ENCODE peak calls at places on chromosomes 3 and 15, in nine cellular contexts. C is neural crest cell, F is sigmoid colon, Y is left lung, M is prostate gland, J is mesothelial cell of epicardium, Z is AG09309, P is heart left ventricle, W is fibroblast of mammary gland. B is an unnamed sample.

GRCh38 chr15:56798639-56799038 is 65.3 kb upstream of the ZNF280D start:
- DNase-seq in C (no peak), F (no peak), W (peak), M (no peak), Z (no peak), Y (peak), J (no peak), P (peak), B (no peak)

GRCh38 chr3:58564456-58565160 is 12.6 kb downstream of the FAM107A start:
- DNase-seq in F (no peak), Y (no peak), Z (peak), M (no peak), C (no peak), J (no peak), W (peak), P (no peak), B (peak)

GRCh38 chr3:123026551-123027291 is 842 bp downstream of the SEMA5B start:
- DNase-seq in Z (no peak), W (no peak), J (no peak), Y (peak), P (peak), C (peak), M (no peak), F (peak), B (no peak)

GRCh38 chr15:92091155-92091734 is 237.7 kb downstream of the SLCO3A1 start:
- DNase-seq in M (peak), P (no peak), Y (peak), C (peak), W (peak), F (no peak), J (peak), Z (no peak), B (no peak)

GRCh38 chr3:184874709-184875644 is 63.0 kb downstream of the VPS8 start:
- DNase-seq in Z (no peak), W (peak), J (no peak), F (no peak), C (peak), Y (no peak), M (no peak), P (no peak), B (peak)

GRCh38 chr15:99437315-99438221 is 128.2 kb upstream of the MEF2A start:
- DNase-seq in Z (no peak), J (no peak), F (peak), M (peak), P (peak), C (no peak), W (no peak), Y (no peak), B (no peak)

GRCh38 chr3:151443583-151443982 is 17.3 kb downstream of the IGSF10 start:
- DNase-seq in W (no peak), P (no peak), J (no peak), M (no peak), C (no peak), Z (no peak), F (no peak), Y (no peak), B (no peak)

GRCh38 chr3:116815321-116815720 is 105.7 kb downstream of the TUSC7 start:
- DNase-seq in Z (no peak), W (no peak), F (no peak), Y (no peak), P (no peak), J (no peak), M (no peak), C (no peak), B (no peak)

GRCh38 chr3:41581700-41582099 is 380.2 kb downstream of the ULK4 start:
- DNase-seq in M (no peak), C (no peak), P (no peak), Y (no peak), F (no peak), Z (no peak), W (no peak), J (no peak), B (no peak)

GRCh38 chr3:138902166-138902565 is 44.8 kb downstream of the FOXL2 start:
- DNase-seq in M (no peak), Z (no peak), W (no peak), J (no peak), P (no peak), F (no peak), Y (no peak), C (no peak), B (no peak)

GRCh38 chr15:52349062-52349700 is 53.6 kb upstream of the MYO5C start:
- DNase-seq in C (no peak), M (no peak), P (no peak), Z (no peak), J (no peak), W (no peak), Y (no peak), F (no peak), B (peak)

GRCh38 chr3:44762170-44762677 is 630 bp downstream of the KIF15 start:
- DNase-seq in M (no peak), Y (no peak), Z (no peak), F (no peak), W (peak), J (no peak), P (no peak), C (no peak), B (peak)

GRCh38 chr15:92666780-92667179 is 11.2 kb upstream of the FAM174B start:
- DNase-seq in Z (no peak), J (no peak), Y (no peak), M (no peak), W (peak), P (peak), C (no peak), F (peak), B (no peak)

GRCh38 chr3:149968216-149968615 is 2.5 kb downstream of the PFN2 start:
- DNase-seq in C (no peak), P (no peak), M (no peak), F (no peak), W (peak), J (no peak), Y (no peak), Z (no peak), B (no peak)

GRCh38 chr15:67085818-67086649 is 20.6 kb downstream of the SMAD3 start:
- DNase-seq in M (no peak), W (peak), Y (no peak), F (no peak), J (no peak), C (no peak), P (no peak), Z (peak), B (peak)

GRCh38 chr3:36060950-36061349 is 319.4 kb upstream of the STAC start:
- DNase-seq in W (no peak), J (no peak), C (no peak), P (no peak), Y (no peak), Z (no peak), F (no peak), M (no peak), B (no peak)

GRCh38 chr15:79179108-79179561 is 88.6 kb upstream of the RASGRF1 start:
- DNase-seq in C (no peak), Y (no peak), J (no peak), M (peak), W (peak), F (no peak), P (no peak), Z (no peak), B (no peak)

GRCh38 chr3:48240000-48240710 is 749 bp upstream of the ZNF589 start:
- DNase-seq in W (no peak), P (no peak), F (peak), M (no peak), Z (no peak), C (peak), Y (no peak), J (no peak), B (no peak)

GRCh38 chr3:8621872-8622271 is 22.7 kb downstream of the SSUH2 start:
- DNase-seq in Z (peak), F (peak), C (no peak), J (no peak), W (peak), Y (no peak), M (no peak), P (no peak), B (peak)

GRCh38 chr3:78668302-78668701 is 1099.5 kb downstream of the ROBO1 start:
- DNase-seq in Z (no peak), W (no peak), J (no peak), F (no peak), M (no peak), Y (no peak), P (no peak), C (no peak), B (no peak)

GRCh38 chr3:43211681-43212080 is 74.7 kb upstream of the SNRK start:
- DNase-seq in P (no peak), Z (no peak), Y (no peak), J (no peak), W (no peak), C (no peak), M (no peak), F (no peak), B (no peak)

GRCh38 chr15:101694261-101694660 is 30.0 kb downstream of the TARS3 start:
- DNase-seq in P (no peak), Z (no peak), J (no peak), C (no peak), M (no peak), Y (no peak), W (no peak), F (no peak), B (no peak)

GRCh38 chr3:22795917-22796316 is 407.2 kb upstream of the UBE2E2 start:
- DNase-seq in J (no peak), P (no peak), Z (no peak), C (no peak), M (no peak), W (peak), Y (no peak), F (no peak), B (no peak)

GRCh38 chr3:13707456-13707855 is 158.5 kb downstream of the FBLN2 start:
- DNase-seq in Y (no peak), W (no peak), J (peak), P (no peak), Z (no peak), C (no peak), M (no peak), F (peak), B (no peak)

GRCh38 chr3:108088697-108089096 is 2.1 kb downstream of the CD47 start:
- DNase-seq in C (no peak), F (no peak), M (no peak), Z (no peak), J (no peak), W (peak), P (no peak), Y (no peak), B (no peak)

GRCh38 chr15:68586274-68586961 is 7.6 kb downstream of the CORO2B start:
- DNase-seq in Y (no peak), M (no peak), P (no peak), F (no peak), J (no peak), W (peak), Z (peak), C (no peak), B (peak)

GRCh38 chr15:70286110-70286806 is 188.5 kb upstream of the TLE3 start:
- DNase-seq in F (no peak), J (no peak), Z (no peak), W (no peak), Y (no peak), C (no peak), P (no peak), M (no peak), B (no peak)

GRCh38 chr3:45933586-45933985 is 9.7 kb upstream of the CXCR6 start:
- DNase-seq in F (no peak), Z (no peak), M (no peak), J (no peak), P (no peak), C (no peak), Y (no peak), W (no peak), B (no peak)

GRCh38 chr3:45927881-45928280 is 15.4 kb upstream of the CXCR6 start:
- DNase-seq in W (peak), C (no peak), P (no peak), Y (no peak), M (no peak), J (no peak), Z (peak), F (no peak), B (peak)

GRCh38 chr3:45931476-45931875 is 11.8 kb upstream of the CXCR6 start:
- DNase-seq in Y (no peak), P (no peak), Z (no peak), M (no peak), C (no peak), W (no peak), J (no peak), F (no peak), B (no peak)

GRCh38 chr3:45932112-45932511 is 11.2 kb upstream of the CXCR6 start:
- DNase-seq in F (peak), P (no peak), W (no peak), Y (no peak), C (no peak), M (no peak), Z (no peak), J (no peak), B (no peak)

DNA sequence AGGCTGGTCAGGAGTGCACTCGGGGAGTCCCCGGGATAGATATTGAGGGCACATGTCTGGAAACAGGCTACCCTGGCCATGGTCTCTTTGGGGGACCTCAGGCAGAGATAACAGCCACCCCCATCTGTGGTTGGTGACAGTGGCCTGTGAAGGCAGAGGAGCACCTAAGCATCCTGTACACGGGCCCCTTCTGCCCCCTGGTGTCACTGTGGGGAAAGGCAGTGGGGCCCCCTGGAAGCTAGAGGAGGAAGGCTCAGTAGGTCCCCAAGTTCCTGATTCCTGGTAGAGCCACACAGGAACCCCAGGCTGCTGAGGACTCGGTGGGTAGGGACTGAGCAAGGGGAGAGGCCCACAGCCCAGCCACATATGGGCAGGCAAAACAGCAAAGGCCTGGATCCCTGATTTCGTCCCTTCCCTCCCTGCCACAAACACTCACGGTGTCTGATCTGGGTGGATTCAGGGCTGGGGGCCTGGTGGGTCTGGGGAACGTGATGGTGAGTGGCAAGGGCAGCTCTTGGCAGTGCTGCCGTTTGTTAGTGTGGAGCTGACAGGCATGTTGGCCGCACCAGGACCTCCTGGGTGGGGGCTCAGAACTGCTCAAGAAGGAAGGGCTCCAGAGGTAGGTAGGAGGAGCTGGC is 14.1 kb upstream of the CXCR6 start:
- DNase-seq in W (peak), C (peak), Z (no peak), P (no peak), F (peak), Y (no peak), J (no peak), M (no peak), B (peak)
- TF ChIP-seq CTCF in W (peak), C (peak), Z (peak), P (peak), F (peak), Y (peak), J (peak), M (peak), B (peak)

DNA sequence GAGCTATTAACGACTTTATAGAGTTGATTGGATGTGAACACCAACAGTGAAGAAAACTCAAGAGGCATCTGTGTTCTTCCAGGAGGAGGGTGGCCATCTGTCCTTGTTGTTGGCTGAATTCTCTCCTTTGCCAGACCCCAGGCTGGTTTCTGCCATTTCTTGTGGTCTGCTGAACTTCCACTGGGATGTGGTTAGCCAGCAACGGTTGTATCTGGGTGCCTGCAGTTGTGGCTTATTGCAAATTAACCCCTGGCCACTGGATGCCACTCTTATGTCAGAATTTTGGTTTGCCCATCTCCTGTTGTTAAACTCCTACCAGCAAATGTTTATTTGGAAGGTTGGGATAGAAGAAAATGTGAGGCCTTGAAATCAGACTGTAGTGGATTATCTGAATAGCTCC is 163.6 kb upstream of the TBC1D5 start:
- DNase-seq in F (no peak), Z (no peak), Y (no peak), C (no peak), P (no peak), J (no peak), W (no peak), M (no peak), B (no peak)
- TF ChIP-seq CTCF in F (no peak), Z (no peak), Y (no peak), C (no peak), P (no peak), J (no peak), W (no peak), M (no peak), B (no peak)

DNA sequence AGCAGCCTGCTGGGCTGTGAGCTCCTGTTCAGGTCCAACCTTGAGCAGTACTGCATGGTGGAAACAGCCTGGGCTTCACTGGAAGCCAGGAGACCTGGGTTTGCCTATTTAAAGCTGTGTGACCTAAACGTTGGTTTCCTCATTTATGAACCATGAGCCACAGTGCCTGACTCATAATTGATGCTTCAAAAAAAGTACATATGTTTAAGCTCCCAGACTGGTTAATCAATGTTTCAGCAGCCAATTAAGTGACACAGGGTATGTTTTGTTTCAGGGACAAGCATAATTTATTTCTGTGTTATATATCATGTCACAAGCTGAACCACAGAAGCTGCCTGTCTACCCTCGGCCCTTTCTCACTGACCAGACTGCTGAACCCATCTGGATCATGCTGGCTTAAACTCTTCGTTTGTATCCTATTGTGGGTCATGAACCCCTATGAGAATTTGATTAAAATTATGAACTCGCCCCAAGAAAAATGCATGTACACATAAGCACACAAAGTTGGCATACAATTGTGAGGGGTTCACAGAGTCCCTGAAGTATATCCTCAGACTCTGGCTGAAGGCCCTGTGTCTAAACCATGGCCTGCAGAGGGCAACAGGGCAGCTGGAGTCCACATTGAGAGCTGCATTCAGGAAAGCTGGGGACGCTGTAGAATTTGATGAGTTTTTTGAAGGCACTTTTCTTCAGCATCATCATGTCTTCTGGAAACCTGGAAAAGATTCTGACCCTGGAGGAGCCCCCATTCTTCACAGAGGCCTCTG is 23.7 kb downstream of the HDC start:
- DNase-seq in C (no peak), M (no peak), W (peak), Y (no peak), Z (no peak), J (no peak), P (no peak), F (no peak), B (peak)
- TF ChIP-seq CTCF in C (no peak), M (no peak), W (no peak), Y (no peak), Z (no peak), J (no peak), P (no peak), F (no peak), B (peak)

DNA sequence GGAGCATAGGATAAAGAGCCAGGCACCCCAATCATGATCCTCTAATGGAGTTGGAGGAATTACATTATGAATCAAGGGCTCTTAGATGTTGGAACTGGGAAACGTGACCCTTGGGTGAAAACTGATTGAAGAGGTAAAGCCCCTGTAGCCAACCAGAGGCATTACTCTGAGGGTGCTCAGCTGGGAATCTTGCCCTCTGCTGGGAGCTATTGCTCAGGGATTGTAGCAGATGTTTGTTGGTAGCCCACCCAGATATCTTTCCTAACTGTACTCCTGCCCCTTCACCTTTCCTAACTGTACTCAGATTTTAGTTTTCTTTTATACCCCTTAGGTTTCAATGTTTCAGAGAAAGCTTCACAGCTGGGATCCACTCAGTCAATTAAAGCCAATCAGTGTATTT is 74.2 kb downstream of the RARB start:
- DNase-seq in F (no peak), J (no peak), P (no peak), Z (no peak), Y (no peak), C (no peak), W (no peak), M (no peak), B (no peak)
- TF ChIP-seq CTCF in F (no peak), J (no peak), P (no peak), Z (no peak), Y (no peak), C (no peak), W (no peak), M (no peak), B (no peak)

GRCh38 chr15:89406756-89407650 is 72.4 kb upstream of the POLG start:
- DNase-seq in W (no peak), Y (no peak), Z (no peak), F (no peak), C (no peak), P (no peak), M (no peak), J (no peak), B (no peak)
- TF ChIP-seq CTCF in W (no peak), Y (no peak), Z (peak), F (no peak), C (peak), P (no peak), M (no peak), J (no peak), B (peak)

GRCh38 chr3:61769266-61769665 is 207.9 kb downstream of the PTPRG start:
- DNase-seq in W (no peak), J (no peak), M (no peak), F (no peak), Y (no peak), P (no peak), C (no peak), Z (no peak), B (no peak)

GRCh38 chr3:61768284-61769012 is 207.1 kb downstream of the PTPRG start:
- DNase-seq in F (no peak), Y (no peak), P (no peak), Z (peak), J (no peak), M (no peak), C (no peak), W (peak), B (no peak)

GRCh38 chr3:61761694-61762430 is 200.5 kb downstream of the PTPRG start:
- DNase-seq in Y (no peak), F (no peak), Z (no peak), W (no peak), J (no peak), P (no peak), C (no peak), M (no peak), B (no peak)

DNA sequence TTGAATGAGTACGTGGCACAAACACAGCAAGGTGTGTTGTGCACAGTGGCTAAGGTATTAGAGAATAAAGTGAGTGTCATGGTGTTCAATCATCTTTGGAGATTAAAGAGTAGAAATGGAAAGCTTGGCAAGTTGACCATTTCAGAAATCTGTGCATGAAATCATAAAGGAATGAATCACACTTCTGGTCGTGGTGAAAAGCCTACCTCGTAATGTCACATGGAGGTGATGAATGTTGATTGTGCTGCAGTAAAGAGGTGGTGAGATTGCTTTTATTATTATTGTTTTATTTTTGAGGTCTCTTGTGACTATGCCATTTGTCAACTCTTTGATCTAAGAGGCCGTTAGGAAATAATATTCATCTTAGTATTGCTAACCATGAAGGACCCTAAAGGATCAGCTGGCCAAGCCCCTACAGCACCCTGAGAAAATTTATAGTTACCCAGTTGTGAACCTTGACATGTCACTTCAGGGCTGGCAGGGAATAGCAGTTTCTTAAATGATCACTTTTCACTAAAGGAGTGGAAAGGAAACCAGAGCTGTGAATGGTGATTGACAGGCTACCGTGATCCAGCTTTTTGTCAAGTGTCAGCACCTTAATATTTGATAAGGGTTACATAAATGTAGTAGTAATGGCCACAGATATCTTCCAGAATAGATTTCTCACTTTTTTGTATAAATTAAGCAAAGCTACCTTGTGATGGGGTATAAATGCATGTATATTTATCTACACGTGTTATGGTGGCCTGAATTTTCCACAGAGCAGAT is 203.9 kb downstream of the PTPRG start:
- DNase-seq in P (no peak), Z (no peak), Y (no peak), M (no peak), W (no peak), C (no peak), J (no peak), F (no peak), B (no peak)
- TF ChIP-seq CTCF in P (no peak), Z (no peak), Y (no peak), M (no peak), W (no peak), C (no peak), J (no peak), F (no peak), B (no peak)

B was measured in HFFc6.